ENCODE peak calls at places on chromosomes 2 and 18, in six cellular contexts. One of them, this sample, is unnamed. For H3K4me1 and H3K9me3, the result is how much of the 10 kb centered on the place peaks cover.

GRCh38 chr2:208074610-208075356 is 49.5 kb upstream of the PLEKHM3 start:
- DNase-seq in keratinocyte: no peak
- DNase-seq in Peyer's patch: no peak
- DNase-seq in PC-3: no peak
- DNase-seq in tibial artery: no peak
- DNase-seq in kidney: no peak
- DNase-seq in this sample: no peak

GRCh38 chr2:21895200-21895599 is 771.4 kb downstream of the TDRD15 start:
- DNase-seq in keratinocyte: no peak
- DNase-seq in tibial artery: no peak
- DNase-seq in Peyer's patch: no peak
- DNase-seq in kidney: no peak
- DNase-seq in PC-3: no peak
- DNase-seq in this sample: no peak

GRCh38 chr18:13451208-13451530 is 232.6 kb downstream of the LDLRAD4 start:
- DNase-seq in tibial artery: peak
- DNase-seq in keratinocyte: no peak
- DNase-seq in Peyer's patch: no peak
- DNase-seq in kidney: no peak
- DNase-seq in PC-3: no peak
- DNase-seq in this sample: no peak

GRCh38 chr2:27306136-27306535 is 2.1 kb downstream of the UCN start:
- DNase-seq in Peyer's patch: no peak
- DNase-seq in keratinocyte: no peak
- DNase-seq in PC-3: no peak
- DNase-seq in tibial artery: no peak
- DNase-seq in kidney: peak
- DNase-seq in this sample: no peak

GRCh38 chr2:208369091-208369490 is 37.5 kb upstream of the PTH2R start:
- DNase-seq in tibial artery: no peak
- DNase-seq in keratinocyte: no peak
- DNase-seq in Peyer's patch: no peak
- DNase-seq in PC-3: peak
- DNase-seq in kidney: no peak
- DNase-seq in this sample: no peak

GRCh38 chr2:43199492-43200481 is 26.6 kb downstream of the ZFP36L2 start:
- DNase-seq in Peyer's patch: no peak
- DNase-seq in PC-3: peak
- DNase-seq in keratinocyte: peak
- DNase-seq in kidney: peak
- DNase-seq in tibial artery: no peak
- DNase-seq in this sample: no peak

GRCh38 chr2:221518201-221518936 is 53.7 kb downstream of the EPHA4 start:
- DNase-seq in keratinocyte: no peak
- DNase-seq in Peyer's patch: no peak
- DNase-seq in tibial artery: no peak
- DNase-seq in kidney: no peak
- DNase-seq in PC-3: peak
- DNase-seq in this sample: no peak

GRCh38 chr2:55268288-55268906 is 634 bp downstream of the MTIF2 start:
- DNase-seq in tibial artery: no peak
- DNase-seq in keratinocyte: no peak
- DNase-seq in Peyer's patch: no peak
- DNase-seq in kidney: no peak
- DNase-seq in PC-3: peak
- DNase-seq in this sample: no peak

GRCh38 chr2:68320118-68320641 is 431 bp upstream of the CNRIP1 start:
- DNase-seq in Peyer's patch: no peak
- DNase-seq in PC-3: peak
- DNase-seq in keratinocyte: no peak
- DNase-seq in tibial artery: no peak
- DNase-seq in kidney: no peak
- DNase-seq in this sample: peak

GRCh38 chr2:240396623-240397541 is 38.6 kb upstream of the GPC1 start:
- DNase-seq in Peyer's patch: peak
- DNase-seq in PC-3: no peak
- DNase-seq in tibial artery: peak
- DNase-seq in kidney: peak
- DNase-seq in keratinocyte: no peak
- DNase-seq in this sample: no peak

GRCh38 chr18:46755315-46756171 is 1.3 kb downstream of the ST8SIA5 start:
- DNase-seq in kidney: no peak
- DNase-seq in keratinocyte: no peak
- DNase-seq in PC-3: no peak
- DNase-seq in Peyer's patch: no peak
- DNase-seq in tibial artery: no peak
- DNase-seq in this sample: no peak

DNA sequence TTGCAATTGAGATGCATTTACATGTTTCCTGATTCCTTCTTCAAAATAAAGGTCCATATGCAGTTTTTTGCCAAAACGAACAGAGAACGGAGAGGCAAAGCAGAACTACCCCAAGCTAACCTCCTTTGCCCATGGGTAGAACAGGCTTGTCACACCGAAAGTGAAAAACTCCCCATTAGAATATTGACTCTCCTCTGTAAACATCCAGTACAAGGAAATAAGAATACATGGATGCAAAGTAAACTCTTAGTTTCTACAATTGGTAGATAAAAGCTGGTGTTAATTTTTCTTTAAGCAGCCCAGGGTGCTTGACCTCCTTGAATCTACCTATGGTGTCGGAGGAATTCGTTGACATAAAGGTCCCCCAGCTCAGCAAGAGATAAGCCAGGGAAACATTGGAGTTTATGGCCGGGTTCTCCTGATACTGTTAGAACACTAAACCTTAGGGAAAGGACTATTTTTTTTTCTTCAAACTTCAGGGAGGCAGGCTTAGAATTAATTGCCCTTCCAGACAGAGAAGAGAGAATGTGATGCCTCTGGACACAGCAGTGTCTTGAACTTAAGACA is 48.4 kb upstream of the DSG1 start:
- DNase-seq in PC-3: no peak
- DNase-seq in tibial artery: no peak
- DNase-seq in keratinocyte: no peak
- DNase-seq in kidney: no peak
- DNase-seq in Peyer's patch: no peak
- DNase-seq in this sample: no peak
- H3K4me3 ChIP-seq in PC-3: no peak
- H3K4me3 ChIP-seq in tibial artery: no peak
- H3K4me3 ChIP-seq in keratinocyte: no peak
- H3K4me3 ChIP-seq in kidney: no peak
- H3K4me3 ChIP-seq in Peyer's patch: no peak
- H3K4me3 ChIP-seq in this sample: no peak

GRCh38 chr2:45664635-45665269 is 13.3 kb downstream of the PRKCE start:
- DNase-seq in tibial artery: no peak
- DNase-seq in PC-3: no peak
- DNase-seq in Peyer's patch: no peak
- DNase-seq in keratinocyte: no peak
- DNase-seq in kidney: no peak
- DNase-seq in this sample: no peak
- H3K4me1 ChIP-seq in tibial artery: under half
- H3K4me1 ChIP-seq in PC-3: under half
- H3K4me1 ChIP-seq in Peyer's patch: under half
- H3K4me1 ChIP-seq in keratinocyte: under half
- H3K4me1 ChIP-seq in kidney: under half
- H3K4me1 ChIP-seq in this sample: under half

GRCh38 chr2:95215018-95215612 is 7.8 kb downstream of the ZNF892 start:
- DNase-seq in Peyer's patch: no peak
- DNase-seq in tibial artery: no peak
- DNase-seq in kidney: no peak
- DNase-seq in keratinocyte: no peak
- DNase-seq in PC-3: no peak
- DNase-seq in this sample: no peak

GRCh38 chr2:95220449-95220848 is 13.1 kb downstream of the ZNF892 start:
- DNase-seq in tibial artery: no peak
- DNase-seq in PC-3: no peak
- DNase-seq in Peyer's patch: no peak
- DNase-seq in keratinocyte: no peak
- DNase-seq in kidney: no peak
- DNase-seq in this sample: no peak
- H3K9me3 ChIP-seq in tibial artery: under half
- H3K9me3 ChIP-seq in PC-3: half or more
- H3K9me3 ChIP-seq in Peyer's patch: under half
- H3K9me3 ChIP-seq in keratinocyte: under half
- H3K9me3 ChIP-seq in kidney: half or more
- H3K9me3 ChIP-seq in this sample: half or more

GRCh38 chr2:29632018-29632417 is 289.4 kb downstream of the ALK start:
- DNase-seq in kidney: no peak
- DNase-seq in Peyer's patch: no peak
- DNase-seq in PC-3: peak
- DNase-seq in tibial artery: no peak
- DNase-seq in keratinocyte: no peak
- DNase-seq in this sample: no peak

GRCh38 chr2:29627366-29627765 is 294.0 kb downstream of the ALK start:
- DNase-seq in kidney: no peak
- DNase-seq in tibial artery: no peak
- DNase-seq in keratinocyte: no peak
- DNase-seq in Peyer's patch: no peak
- DNase-seq in PC-3: peak
- DNase-seq in this sample: no peak

GRCh38 chr2:29628882-29629281 is 292.5 kb downstream of the ALK start:
- DNase-seq in tibial artery: no peak
- DNase-seq in PC-3: no peak
- DNase-seq in keratinocyte: no peak
- DNase-seq in kidney: no peak
- DNase-seq in Peyer's patch: no peak
- DNase-seq in this sample: no peak

GRCh38 chr2:29628078-29628765 is 293.2 kb downstream of the ALK start:
- DNase-seq in Peyer's patch: no peak
- DNase-seq in tibial artery: no peak
- DNase-seq in kidney: no peak
- DNase-seq in keratinocyte: no peak
- DNase-seq in PC-3: peak
- DNase-seq in this sample: no peak

DNA sequence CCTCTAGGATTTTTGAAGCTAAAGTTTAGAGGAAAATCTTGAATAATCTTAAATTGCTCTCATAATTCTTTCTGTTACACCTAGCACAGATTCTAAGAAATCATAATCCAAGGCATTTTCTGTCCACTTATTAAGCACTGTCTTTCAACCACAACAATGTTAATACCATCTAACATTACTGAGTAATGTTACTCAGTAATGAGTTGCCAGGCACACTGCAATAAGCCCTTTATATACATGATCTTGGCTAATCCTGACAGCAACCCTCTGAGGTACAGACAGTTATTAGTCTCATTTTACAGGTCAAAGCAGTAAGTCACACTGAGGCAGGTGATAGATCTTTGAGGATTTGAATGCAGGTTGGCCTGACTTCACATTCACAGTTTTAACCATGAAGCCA is 291.9 kb downstream of the ALK start:
- DNase-seq in kidney: no peak
- DNase-seq in keratinocyte: no peak
- DNase-seq in Peyer's patch: no peak
- DNase-seq in PC-3: peak
- DNase-seq in tibial artery: no peak
- DNase-seq in this sample: no peak
- H3K4me3 ChIP-seq in kidney: no peak
- H3K4me3 ChIP-seq in keratinocyte: no peak
- H3K4me3 ChIP-seq in Peyer's patch: no peak
- H3K4me3 ChIP-seq in PC-3: no peak
- H3K4me3 ChIP-seq in tibial artery: no peak
- H3K4me3 ChIP-seq in this sample: no peak

GRCh38 chr2:158493458-158493857 is 36.7 kb downstream of the PKP4 start:
- DNase-seq in PC-3: no peak
- DNase-seq in keratinocyte: no peak
- DNase-seq in Peyer's patch: no peak
- DNase-seq in kidney: no peak
- DNase-seq in tibial artery: no peak
- DNase-seq in this sample: no peak
- H3K4me1 ChIP-seq in PC-3: under half
- H3K4me1 ChIP-seq in keratinocyte: under half
- H3K4me1 ChIP-seq in Peyer's patch: under half
- H3K4me1 ChIP-seq in kidney: under half
- H3K4me1 ChIP-seq in tibial artery: under half
- H3K4me1 ChIP-seq in this sample: under half

GRCh38 chr2:8956789-8957188 is 46.7 kb downstream of the MBOAT2 start:
- DNase-seq in tibial artery: no peak
- DNase-seq in PC-3: no peak
- DNase-seq in Peyer's patch: no peak
- DNase-seq in keratinocyte: no peak
- DNase-seq in kidney: no peak
- DNase-seq in this sample: no peak

GRCh38 chr2:8954990-8955389 is 48.5 kb downstream of the MBOAT2 start:
- DNase-seq in keratinocyte: no peak
- DNase-seq in PC-3: no peak
- DNase-seq in tibial artery: no peak
- DNase-seq in kidney: no peak
- DNase-seq in Peyer's patch: no peak
- DNase-seq in this sample: no peak

GRCh38 chr2:8957593-8957992 is 45.9 kb downstream of the MBOAT2 start:
- DNase-seq in Peyer's patch: no peak
- DNase-seq in keratinocyte: no peak
- DNase-seq in PC-3: no peak
- DNase-seq in tibial artery: no peak
- DNase-seq in kidney: no peak
- DNase-seq in this sample: no peak

DNA sequence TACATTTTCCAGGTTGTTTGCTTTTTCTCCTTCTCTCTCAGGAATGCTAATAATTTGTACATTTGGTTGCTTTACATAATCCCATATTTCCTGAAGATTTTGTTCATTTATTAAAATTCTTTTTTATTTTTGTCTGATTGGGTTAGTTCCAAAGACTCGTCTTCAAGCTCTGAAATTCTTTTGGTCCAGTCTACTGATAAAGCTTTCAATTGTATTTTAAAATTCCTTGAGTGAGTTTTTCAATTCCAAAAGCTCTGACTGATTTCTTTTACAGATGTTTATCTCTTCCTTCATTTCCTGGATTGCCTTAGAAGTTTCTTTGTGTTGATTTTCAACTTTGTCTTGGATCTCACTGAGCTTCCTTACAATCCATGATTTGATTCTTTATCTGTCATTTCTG is 50.0 kb downstream of the MBOAT2 start:
- DNase-seq in keratinocyte: no peak
- DNase-seq in kidney: no peak
- DNase-seq in tibial artery: no peak
- DNase-seq in PC-3: no peak
- DNase-seq in Peyer's patch: no peak
- DNase-seq in this sample: no peak
- H3K9me3 ChIP-seq in keratinocyte: under half
- H3K9me3 ChIP-seq in kidney: under half
- H3K9me3 ChIP-seq in tibial artery: under half
- H3K9me3 ChIP-seq in PC-3: under half
- H3K9me3 ChIP-seq in Peyer's patch: under half
- H3K9me3 ChIP-seq in this sample: under half

DNA sequence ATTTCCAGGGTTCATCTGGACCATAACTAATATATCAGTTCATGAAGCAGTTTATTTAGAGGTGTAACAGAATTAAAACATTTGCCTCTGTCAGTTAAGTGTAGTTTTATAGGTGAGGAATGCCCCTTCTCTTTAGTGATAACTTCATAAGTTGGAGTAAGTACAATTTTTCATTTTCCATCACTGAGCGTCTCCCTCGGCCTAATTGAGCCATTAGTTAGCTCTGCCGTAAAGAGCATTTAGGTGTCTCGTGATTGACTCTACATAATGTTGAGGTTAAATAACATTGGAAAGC is 88.4 kb downstream of the UGGT1 start:
- DNase-seq in tibial artery: no peak
- DNase-seq in kidney: no peak
- DNase-seq in PC-3: no peak
- DNase-seq in Peyer's patch: no peak
- DNase-seq in keratinocyte: no peak
- DNase-seq in this sample: no peak
- H3K4me3 ChIP-seq in tibial artery: no peak
- H3K4me3 ChIP-seq in kidney: no peak
- H3K4me3 ChIP-seq in PC-3: no peak
- H3K4me3 ChIP-seq in Peyer's patch: no peak
- H3K4me3 ChIP-seq in keratinocyte: no peak
- H3K4me3 ChIP-seq in this sample: no peak

GRCh38 chr2:85784474-85784986 is 30.7 kb downstream of the ATOH8 start:
- DNase-seq in PC-3: no peak
- DNase-seq in kidney: no peak
- DNase-seq in keratinocyte: no peak
- DNase-seq in Peyer's patch: no peak
- DNase-seq in tibial artery: no peak
- DNase-seq in this sample: no peak
- H3K4me1 ChIP-seq in PC-3: under half
- H3K4me1 ChIP-seq in kidney: under half
- H3K4me1 ChIP-seq in keratinocyte: under half
- H3K4me1 ChIP-seq in Peyer's patch: under half
- H3K4me1 ChIP-seq in tibial artery: half or more
- H3K4me1 ChIP-seq in this sample: under half

This sample was measured in mucosa of descending colon.